ENCODE peak calls at places on chromosome 18, in four cellular contexts. One of them, this sample, is unnamed.
A peak's percentile ranks its signal among the peaks of the same experiment; 100 is the strongest.

GRCh38 chr18:11668441-11669169 is 20.5 kb upstream of the GNAL start:
- DNase-seq in HuH-7.5: no peak
- DNase-seq in neural crest cell: no peak
- DNase-seq in stimulated activated CD8-positive, alpha-beta memory T cell treated with anti-CD3 and anti-CD28 coated beads, Interleukin-15, amount 100 ng/mL, for 24 hours: no peak
- DNase-seq in this sample: no peak

GRCh38 chr18:55582325-55582724 is 5.7 kb downstream of the TCF4 start:
- DNase-seq in HuH-7.5: no peak
- DNase-seq in neural crest cell: no peak
- DNase-seq in stimulated activated CD8-positive, alpha-beta memory T cell treated with anti-CD3 and anti-CD28 coated beads, Interleukin-15, amount 100 ng/mL, for 24 hours: no peak
- DNase-seq in this sample: no peak

GRCh38 chr18:24051256-24051947 is 36.8 kb downstream of the TTC39C start:
- DNase-seq in HuH-7.5: no peak
- DNase-seq in neural crest cell: no peak
- DNase-seq in stimulated activated CD8-positive, alpha-beta memory T cell treated with anti-CD3 and anti-CD28 coated beads, Interleukin-15, amount 100 ng/mL, for 24 hours: no peak
- DNase-seq in this sample: no peak

GRCh38 chr18:26656944-26657536 is 108.7 kb upstream of the KCTD1 start:
- DNase-seq in HuH-7.5: peak; percentile 49
- DNase-seq in neural crest cell: peak; percentile 53
- DNase-seq in stimulated activated CD8-positive, alpha-beta memory T cell treated with anti-CD3 and anti-CD28 coated beads, Interleukin-15, amount 100 ng/mL, for 24 hours: no peak
- DNase-seq in this sample: peak; percentile 82

GRCh38 chr18:6628189-6628588 is 101.3 kb upstream of the ARHGAP28 start:
- DNase-seq in HuH-7.5: no peak
- DNase-seq in neural crest cell: no peak
- DNase-seq in stimulated activated CD8-positive, alpha-beta memory T cell treated with anti-CD3 and anti-CD28 coated beads, Interleukin-15, amount 100 ng/mL, for 24 hours: no peak
- DNase-seq in this sample: no peak

GRCh38 chr18:78701753-78702409 is 277.7 kb upstream of the SALL3 start:
- DNase-seq in HuH-7.5: no peak
- DNase-seq in neural crest cell: no peak
- DNase-seq in stimulated activated CD8-positive, alpha-beta memory T cell treated with anti-CD3 and anti-CD28 coated beads, Interleukin-15, amount 100 ng/mL, for 24 hours: no peak
- DNase-seq in this sample: no peak

GRCh38 chr18:51211552-51211951 is 14.1 kb upstream of the MEX3C start:
- DNase-seq in HuH-7.5: no peak
- DNase-seq in neural crest cell: no peak
- DNase-seq in stimulated activated CD8-positive, alpha-beta memory T cell treated with anti-CD3 and anti-CD28 coated beads, Interleukin-15, amount 100 ng/mL, for 24 hours: no peak
- DNase-seq in this sample: no peak

GRCh38 chr18:76378526-76379215 is 116.4 kb downstream of the ZNF516 start:
- DNase-seq in HuH-7.5: no peak
- DNase-seq in neural crest cell: no peak
- DNase-seq in stimulated activated CD8-positive, alpha-beta memory T cell treated with anti-CD3 and anti-CD28 coated beads, Interleukin-15, amount 100 ng/mL, for 24 hours: no peak
- DNase-seq in this sample: no peak

GRCh38 chr18:67290421-67290820 is 226.1 kb downstream of the DSEL start:
- DNase-seq in HuH-7.5: no peak
- DNase-seq in neural crest cell: no peak
- DNase-seq in stimulated activated CD8-positive, alpha-beta memory T cell treated with anti-CD3 and anti-CD28 coated beads, Interleukin-15, amount 100 ng/mL, for 24 hours: no peak
- DNase-seq in this sample: no peak

GRCh38 chr18:74895686-74896085 is 298.0 kb downstream of the ZNF407 start:
- DNase-seq in HuH-7.5: no peak
- DNase-seq in neural crest cell: no peak
- DNase-seq in stimulated activated CD8-positive, alpha-beta memory T cell treated with anti-CD3 and anti-CD28 coated beads, Interleukin-15, amount 100 ng/mL, for 24 hours: no peak
- DNase-seq in this sample: no peak

GRCh38 chr18:25300492-25300891 is 51.5 kb downstream of the ZNF521 start:
- DNase-seq in HuH-7.5: no peak
- DNase-seq in neural crest cell: no peak
- DNase-seq in stimulated activated CD8-positive, alpha-beta memory T cell treated with anti-CD3 and anti-CD28 coated beads, Interleukin-15, amount 100 ng/mL, for 24 hours: no peak
- DNase-seq in this sample: no peak

GRCh38 chr18:42883177-42883576 is 232.3 kb downstream of the RIT2 start:
- DNase-seq in HuH-7.5: no peak
- DNase-seq in neural crest cell: no peak
- DNase-seq in stimulated activated CD8-positive, alpha-beta memory T cell treated with anti-CD3 and anti-CD28 coated beads, Interleukin-15, amount 100 ng/mL, for 24 hours: no peak
- DNase-seq in this sample: no peak

GRCh38 chr18:50832754-50833153 is 12.9 kb upstream of the MRO start:
- DNase-seq in HuH-7.5: no peak
- DNase-seq in neural crest cell: no peak
- DNase-seq in stimulated activated CD8-positive, alpha-beta memory T cell treated with anti-CD3 and anti-CD28 coated beads, Interleukin-15, amount 100 ng/mL, for 24 hours: no peak
- DNase-seq in this sample: no peak

GRCh38 chr18:69400253-69400975 is at the start of gene DOK6:
- DNase-seq in HuH-7.5: peak; percentile 48
- DNase-seq in neural crest cell: peak; percentile 61
- DNase-seq in stimulated activated CD8-positive, alpha-beta memory T cell treated with anti-CD3 and anti-CD28 coated beads, Interleukin-15, amount 100 ng/mL, for 24 hours: no peak
- DNase-seq in this sample: peak; percentile 87

GRCh38 chr18:31723998-31724711 is 36.5 kb downstream of the SLC25A52 start:
- DNase-seq in HuH-7.5: peak; percentile 8
- DNase-seq in neural crest cell: no peak
- DNase-seq in stimulated activated CD8-positive, alpha-beta memory T cell treated with anti-CD3 and anti-CD28 coated beads, Interleukin-15, amount 100 ng/mL, for 24 hours: no peak
- DNase-seq in this sample: no peak

GRCh38 chr18:32920796-32921787 is 148.3 kb upstream of the KLHL14 start:
- DNase-seq in HuH-7.5: no peak
- DNase-seq in neural crest cell: no peak
- DNase-seq in stimulated activated CD8-positive, alpha-beta memory T cell treated with anti-CD3 and anti-CD28 coated beads, Interleukin-15, amount 100 ng/mL, for 24 hours: no peak
- DNase-seq in this sample: no peak

GRCh38 chr18:27887287-27887686 is 289.6 kb downstream of the CDH2 start:
- DNase-seq in HuH-7.5: no peak
- DNase-seq in neural crest cell: no peak
- DNase-seq in stimulated activated CD8-positive, alpha-beta memory T cell treated with anti-CD3 and anti-CD28 coated beads, Interleukin-15, amount 100 ng/mL, for 24 hours: no peak
- DNase-seq in this sample: no peak

GRCh38 chr18:68841301-68841700 is 43.4 kb downstream of the CCDC102B start:
- DNase-seq in HuH-7.5: no peak
- DNase-seq in neural crest cell: no peak
- DNase-seq in stimulated activated CD8-positive, alpha-beta memory T cell treated with anti-CD3 and anti-CD28 coated beads, Interleukin-15, amount 100 ng/mL, for 24 hours: no peak
- DNase-seq in this sample: no peak

GRCh38 chr18:26133652-26134051 is at the start of gene PSMA8:
- DNase-seq in HuH-7.5: no peak
- DNase-seq in neural crest cell: no peak
- DNase-seq in stimulated activated CD8-positive, alpha-beta memory T cell treated with anti-CD3 and anti-CD28 coated beads, Interleukin-15, amount 100 ng/mL, for 24 hours: no peak
- DNase-seq in this sample: no peak

GRCh38 chr18:41121116-41121826 is 833.8 kb upstream of the PIK3C3 start:
- DNase-seq in HuH-7.5: no peak
- DNase-seq in neural crest cell: no peak
- DNase-seq in stimulated activated CD8-positive, alpha-beta memory T cell treated with anti-CD3 and anti-CD28 coated beads, Interleukin-15, amount 100 ng/mL, for 24 hours: no peak
- DNase-seq in this sample: no peak

GRCh38 chr18:63135101-63135500 is 184.5 kb downstream of the BCL2 start:
- DNase-seq in HuH-7.5: no peak
- DNase-seq in neural crest cell: no peak
- DNase-seq in stimulated activated CD8-positive, alpha-beta memory T cell treated with anti-CD3 and anti-CD28 coated beads, Interleukin-15, amount 100 ng/mL, for 24 hours: no peak
- DNase-seq in this sample: no peak

GRCh38 chr18:26307161-26307773 is 81.0 kb downstream of the TAF4B start:
- DNase-seq in HuH-7.5: peak; percentile 3
- DNase-seq in neural crest cell: peak; percentile 51
- DNase-seq in stimulated activated CD8-positive, alpha-beta memory T cell treated with anti-CD3 and anti-CD28 coated beads, Interleukin-15, amount 100 ng/mL, for 24 hours: no peak
- DNase-seq in this sample: no peak

GRCh38 chr18:3062798-3063563 is 50.0 kb upstream of the LPIN2 start:
- DNase-seq in HuH-7.5: peak; percentile 51
- DNase-seq in neural crest cell: peak; percentile 70
- DNase-seq in stimulated activated CD8-positive, alpha-beta memory T cell treated with anti-CD3 and anti-CD28 coated beads, Interleukin-15, amount 100 ng/mL, for 24 hours: no peak
- DNase-seq in this sample: peak; percentile 74

GRCh38 chr18:75474332-75474731 is 46.8 kb upstream of the SMIM21 start:
- DNase-seq in HuH-7.5: no peak
- DNase-seq in neural crest cell: no peak
- DNase-seq in stimulated activated CD8-positive, alpha-beta memory T cell treated with anti-CD3 and anti-CD28 coated beads, Interleukin-15, amount 100 ng/mL, for 24 hours: no peak
- DNase-seq in this sample: no peak

GRCh38 chr18:22230403-22231042 is 61.1 kb downstream of the GATA6 start:
- DNase-seq in HuH-7.5: no peak
- DNase-seq in neural crest cell: no peak
- DNase-seq in stimulated activated CD8-positive, alpha-beta memory T cell treated with anti-CD3 and anti-CD28 coated beads, Interleukin-15, amount 100 ng/mL, for 24 hours: no peak
- DNase-seq in this sample: no peak

GRCh38 chr18:21359746-21360145 is 117.7 kb downstream of the GREB1L start:
- DNase-seq in HuH-7.5: no peak
- DNase-seq in neural crest cell: no peak
- DNase-seq in stimulated activated CD8-positive, alpha-beta memory T cell treated with anti-CD3 and anti-CD28 coated beads, Interleukin-15, amount 100 ng/mL, for 24 hours: no peak
- DNase-seq in this sample: no peak

GRCh38 chr18:78521136-78521535 is 458.5 kb upstream of the SALL3 start:
- DNase-seq in HuH-7.5: no peak
- DNase-seq in neural crest cell: no peak
- DNase-seq in stimulated activated CD8-positive, alpha-beta memory T cell treated with anti-CD3 and anti-CD28 coated beads, Interleukin-15, amount 100 ng/mL, for 24 hours: no peak
- DNase-seq in this sample: peak; percentile 10

GRCh38 chr18:79629249-79629558 is 50.4 kb upstream of the CTDP1 start:
- DNase-seq in HuH-7.5: no peak
- DNase-seq in neural crest cell: no peak
- DNase-seq in stimulated activated CD8-positive, alpha-beta memory T cell treated with anti-CD3 and anti-CD28 coated beads, Interleukin-15, amount 100 ng/mL, for 24 hours: no peak
- DNase-seq in this sample: no peak

GRCh38 chr18:46623541-46623940 is 33.5 kb downstream of the LOXHD1 start:
- DNase-seq in HuH-7.5: no peak
- DNase-seq in neural crest cell: no peak
- DNase-seq in stimulated activated CD8-positive, alpha-beta memory T cell treated with anti-CD3 and anti-CD28 coated beads, Interleukin-15, amount 100 ng/mL, for 24 hours: no peak
- DNase-seq in this sample: no peak

GRCh38 chr18:55053976-55054375 is 94.7 kb upstream of the CCDC68 start:
- DNase-seq in HuH-7.5: no peak
- DNase-seq in neural crest cell: no peak
- DNase-seq in stimulated activated CD8-positive, alpha-beta memory T cell treated with anti-CD3 and anti-CD28 coated beads, Interleukin-15, amount 100 ng/mL, for 24 hours: no peak
- DNase-seq in this sample: no peak

GRCh38 chr18:46555724-46556123 is 101.3 kb downstream of the LOXHD1 start:
- DNase-seq in HuH-7.5: peak; percentile 28
- DNase-seq in neural crest cell: peak; percentile 26
- DNase-seq in stimulated activated CD8-positive, alpha-beta memory T cell treated with anti-CD3 and anti-CD28 coated beads, Interleukin-15, amount 100 ng/mL, for 24 hours: no peak
- DNase-seq in this sample: peak; percentile 57

GRCh38 chr18:2425426-2426317 is 145.6 kb downstream of the METTL4 start:
- DNase-seq in HuH-7.5: no peak
- DNase-seq in neural crest cell: no peak
- DNase-seq in stimulated activated CD8-positive, alpha-beta memory T cell treated with anti-CD3 and anti-CD28 coated beads, Interleukin-15, amount 100 ng/mL, for 24 hours: no peak
- DNase-seq in this sample: no peak

GRCh38 chr18:41814651-41815050 is 140.4 kb upstream of the PIK3C3 start:
- DNase-seq in HuH-7.5: no peak
- DNase-seq in neural crest cell: no peak
- DNase-seq in stimulated activated CD8-positive, alpha-beta memory T cell treated with anti-CD3 and anti-CD28 coated beads, Interleukin-15, amount 100 ng/mL, for 24 hours: no peak
- DNase-seq in this sample: no peak

GRCh38 chr18:5527603-5528002 is 16.2 kb downstream of the EPB41L3 start:
- DNase-seq in HuH-7.5: no peak
- DNase-seq in neural crest cell: no peak
- DNase-seq in stimulated activated CD8-positive, alpha-beta memory T cell treated with anti-CD3 and anti-CD28 coated beads, Interleukin-15, amount 100 ng/mL, for 24 hours: no peak
- DNase-seq in this sample: no peak

GRCh38 chr18:50281295-50281971 is at the start of gene MBD1:
- DNase-seq in HuH-7.5: peak; percentile 93
- DNase-seq in neural crest cell: peak; percentile 87
- DNase-seq in stimulated activated CD8-positive, alpha-beta memory T cell treated with anti-CD3 and anti-CD28 coated beads, Interleukin-15, amount 100 ng/mL, for 24 hours: peak; percentile 91
- DNase-seq in this sample: peak; percentile 96